ENCODE peak calls at places on chromosome 14, in nine cellular contexts. One of them, this sample, is unnamed.

GRCh38 chr14:35878272-35879140 is 52.4 kb downstream of the BRMS1L start:
- DNase-seq in HTR-8/SVneo: peak; percentile 75
- DNase-seq in GM10248: no peak
- DNase-seq in T-cell: no peak
- DNase-seq in foreskin fibroblast: peak; percentile 87
- DNase-seq in naive thymus-derived CD8-positive, alpha-beta T cell: no peak
- DNase-seq in ovary: peak; percentile 31
- DNase-seq in mucosa of gallbladder: peak; percentile 49
- DNase-seq in anterior cingulate cortex: no peak
- DNase-seq in this sample: peak; percentile 63

GRCh38 chr14:89201645-89202044 is 215.4 kb downstream of the FOXN3 start:
- DNase-seq in naive thymus-derived CD8-positive, alpha-beta T cell: no peak
- DNase-seq in T-cell: no peak
- DNase-seq in mucosa of gallbladder: no peak
- DNase-seq in ovary: no peak
- DNase-seq in HTR-8/SVneo: no peak
- DNase-seq in foreskin fibroblast: no peak
- DNase-seq in GM10248: no peak
- DNase-seq in anterior cingulate cortex: no peak
- DNase-seq in this sample: peak; percentile 23

GRCh38 chr14:23933706-23934105 is 19.9 kb upstream of the DHRS4 start:
- DNase-seq in T-cell: no peak
- DNase-seq in anterior cingulate cortex: no peak
- DNase-seq in mucosa of gallbladder: no peak
- DNase-seq in HTR-8/SVneo: no peak
- DNase-seq in ovary: no peak
- DNase-seq in naive thymus-derived CD8-positive, alpha-beta T cell: no peak
- DNase-seq in foreskin fibroblast: no peak
- DNase-seq in GM10248: no peak
- DNase-seq in this sample: no peak

GRCh38 chr14:51041853-51042252 is 53.1 kb downstream of the TRIM9 start:
- DNase-seq in mucosa of gallbladder: no peak
- DNase-seq in GM10248: no peak
- DNase-seq in HTR-8/SVneo: no peak
- DNase-seq in ovary: no peak
- DNase-seq in anterior cingulate cortex: no peak
- DNase-seq in T-cell: no peak
- DNase-seq in foreskin fibroblast: no peak
- DNase-seq in naive thymus-derived CD8-positive, alpha-beta T cell: no peak
- DNase-seq in this sample: no peak

GRCh38 chr14:87231336-87232026 is 761.5 kb downstream of the GALC start:
- DNase-seq in GM10248: no peak
- DNase-seq in ovary: no peak
- DNase-seq in T-cell: no peak
- DNase-seq in mucosa of gallbladder: no peak
- DNase-seq in naive thymus-derived CD8-positive, alpha-beta T cell: no peak
- DNase-seq in foreskin fibroblast: no peak
- DNase-seq in HTR-8/SVneo: no peak
- DNase-seq in anterior cingulate cortex: no peak
- DNase-seq in this sample: no peak

GRCh38 chr14:99224116-99224910 is 47.7 kb downstream of the BCL11B start:
- DNase-seq in T-cell: no peak
- DNase-seq in anterior cingulate cortex: no peak
- DNase-seq in ovary: no peak
- DNase-seq in mucosa of gallbladder: no peak
- DNase-seq in HTR-8/SVneo: no peak
- DNase-seq in GM10248: no peak
- DNase-seq in foreskin fibroblast: no peak
- DNase-seq in naive thymus-derived CD8-positive, alpha-beta T cell: no peak
- DNase-seq in this sample: no peak

GRCh38 chr14:67646136-67646535 is 26.4 kb downstream of the ARG2 start:
- DNase-seq in naive thymus-derived CD8-positive, alpha-beta T cell: no peak
- DNase-seq in anterior cingulate cortex: no peak
- DNase-seq in foreskin fibroblast: no peak
- DNase-seq in HTR-8/SVneo: no peak
- DNase-seq in GM10248: no peak
- DNase-seq in T-cell: no peak
- DNase-seq in mucosa of gallbladder: no peak
- DNase-seq in ovary: no peak
- DNase-seq in this sample: no peak

GRCh38 chr14:20512139-20512905 is 7.0 kb downstream of the RNASE10 start:
- DNase-seq in foreskin fibroblast: no peak
- DNase-seq in naive thymus-derived CD8-positive, alpha-beta T cell: no peak
- DNase-seq in GM10248: no peak
- DNase-seq in HTR-8/SVneo: no peak
- DNase-seq in anterior cingulate cortex: no peak
- DNase-seq in ovary: no peak
- DNase-seq in T-cell: no peak
- DNase-seq in mucosa of gallbladder: no peak
- DNase-seq in this sample: no peak

GRCh38 chr14:63730659-63731058 is 2.8 kb upstream of the SGPP1 start:
- DNase-seq in anterior cingulate cortex: no peak
- DNase-seq in mucosa of gallbladder: no peak
- DNase-seq in T-cell: no peak
- DNase-seq in naive thymus-derived CD8-positive, alpha-beta T cell: no peak
- DNase-seq in ovary: no peak
- DNase-seq in GM10248: no peak
- DNase-seq in foreskin fibroblast: no peak
- DNase-seq in HTR-8/SVneo: no peak
- DNase-seq in this sample: no peak

GRCh38 chr14:92952497-92953298 is 29.7 kb downstream of the CHGA start:
- DNase-seq in HTR-8/SVneo: no peak
- DNase-seq in GM10248: no peak
- DNase-seq in foreskin fibroblast: no peak
- DNase-seq in anterior cingulate cortex: peak; percentile 49
- DNase-seq in naive thymus-derived CD8-positive, alpha-beta T cell: no peak
- DNase-seq in mucosa of gallbladder: no peak
- DNase-seq in T-cell: no peak
- DNase-seq in ovary: no peak
- DNase-seq in this sample: no peak

GRCh38 chr14:50943943-50944646 is at the start of gene PYGL:
- DNase-seq in naive thymus-derived CD8-positive, alpha-beta T cell: peak; percentile 21
- DNase-seq in GM10248: peak; percentile 62
- DNase-seq in mucosa of gallbladder: peak; percentile 54
- DNase-seq in anterior cingulate cortex: no peak
- DNase-seq in ovary: peak; percentile 75
- DNase-seq in HTR-8/SVneo: peak; percentile 60
- DNase-seq in foreskin fibroblast: peak; percentile 66
- DNase-seq in T-cell: peak; percentile 3
- DNase-seq in this sample: peak; percentile 63

GRCh38 chr14:104694991-104695659 is 5.7 kb downstream of the INF2 start:
- DNase-seq in foreskin fibroblast: no peak
- DNase-seq in ovary: no peak
- DNase-seq in anterior cingulate cortex: no peak
- DNase-seq in naive thymus-derived CD8-positive, alpha-beta T cell: peak; percentile 63
- DNase-seq in GM10248: no peak
- DNase-seq in mucosa of gallbladder: no peak
- DNase-seq in HTR-8/SVneo: no peak
- DNase-seq in T-cell: peak; percentile 33
- DNase-seq in this sample: no peak

GRCh38 chr14:29242755-29243340 is 476.3 kb downstream of the FOXG1 start:
- DNase-seq in foreskin fibroblast: peak; percentile 37
- DNase-seq in GM10248: no peak
- DNase-seq in T-cell: no peak
- DNase-seq in HTR-8/SVneo: no peak
- DNase-seq in mucosa of gallbladder: peak; percentile 20
- DNase-seq in anterior cingulate cortex: no peak
- DNase-seq in ovary: no peak
- DNase-seq in naive thymus-derived CD8-positive, alpha-beta T cell: no peak
- DNase-seq in this sample: no peak

GRCh38 chr14:51211149-51211548 is 28.9 kb upstream of the TMX1 start:
- DNase-seq in foreskin fibroblast: peak; percentile 17
- DNase-seq in naive thymus-derived CD8-positive, alpha-beta T cell: no peak
- DNase-seq in anterior cingulate cortex: no peak
- DNase-seq in T-cell: no peak
- DNase-seq in GM10248: no peak
- DNase-seq in ovary: no peak
- DNase-seq in mucosa of gallbladder: no peak
- DNase-seq in HTR-8/SVneo: no peak
- DNase-seq in this sample: peak; percentile 61

GRCh38 chr14:102939820-102940561 is 17.5 kb downstream of the AMN start:
- DNase-seq in naive thymus-derived CD8-positive, alpha-beta T cell: no peak
- DNase-seq in ovary: no peak
- DNase-seq in mucosa of gallbladder: peak; percentile 62
- DNase-seq in foreskin fibroblast: no peak
- DNase-seq in T-cell: no peak
- DNase-seq in HTR-8/SVneo: no peak
- DNase-seq in anterior cingulate cortex: no peak
- DNase-seq in GM10248: no peak
- DNase-seq in this sample: no peak

GRCh38 chr14:59251811-59252771 is 63.6 kb downstream of the DAAM1 start:
- DNase-seq in HTR-8/SVneo: peak; percentile 87
- DNase-seq in foreskin fibroblast: no peak
- DNase-seq in anterior cingulate cortex: no peak
- DNase-seq in GM10248: no peak
- DNase-seq in mucosa of gallbladder: no peak
- DNase-seq in T-cell: no peak
- DNase-seq in naive thymus-derived CD8-positive, alpha-beta T cell: no peak
- DNase-seq in ovary: no peak
- DNase-seq in this sample: no peak

GRCh38 chr14:22070119-22070982 is 396.7 kb upstream of the OR4E1 start:
- DNase-seq in mucosa of gallbladder: no peak
- DNase-seq in T-cell: peak; percentile 36
- DNase-seq in anterior cingulate cortex: no peak
- DNase-seq in GM10248: no peak
- DNase-seq in HTR-8/SVneo: no peak
- DNase-seq in foreskin fibroblast: no peak
- DNase-seq in naive thymus-derived CD8-positive, alpha-beta T cell: peak; percentile 44
- DNase-seq in ovary: no peak
- DNase-seq in this sample: peak; percentile 2

GRCh38 chr14:26281280-26281998 is 316.4 kb downstream of the NOVA1 start:
- DNase-seq in T-cell: no peak
- DNase-seq in mucosa of gallbladder: no peak
- DNase-seq in anterior cingulate cortex: no peak
- DNase-seq in GM10248: no peak
- DNase-seq in HTR-8/SVneo: no peak
- DNase-seq in foreskin fibroblast: peak; percentile 4
- DNase-seq in ovary: no peak
- DNase-seq in naive thymus-derived CD8-positive, alpha-beta T cell: no peak
- DNase-seq in this sample: no peak

GRCh38 chr14:91067186-91067585 is 6.7 kb upstream of the RPS6KA5 start:
- DNase-seq in HTR-8/SVneo: no peak
- DNase-seq in T-cell: no peak
- DNase-seq in naive thymus-derived CD8-positive, alpha-beta T cell: peak; percentile 32
- DNase-seq in mucosa of gallbladder: no peak
- DNase-seq in ovary: no peak
- DNase-seq in foreskin fibroblast: no peak
- DNase-seq in anterior cingulate cortex: no peak
- DNase-seq in GM10248: no peak
- DNase-seq in this sample: no peak

GRCh38 chr14:71554959-71555612 is 377.1 kb upstream of the RGS6 start:
- DNase-seq in naive thymus-derived CD8-positive, alpha-beta T cell: no peak
- DNase-seq in HTR-8/SVneo: no peak
- DNase-seq in ovary: no peak
- DNase-seq in mucosa of gallbladder: no peak
- DNase-seq in T-cell: no peak
- DNase-seq in foreskin fibroblast: no peak
- DNase-seq in GM10248: no peak
- DNase-seq in anterior cingulate cortex: no peak
- DNase-seq in this sample: no peak

GRCh38 chr14:52266179-52266578 is 1.3 kb upstream of the PTGDR start:
- DNase-seq in HTR-8/SVneo: no peak
- DNase-seq in mucosa of gallbladder: no peak
- DNase-seq in anterior cingulate cortex: no peak
- DNase-seq in GM10248: no peak
- DNase-seq in ovary: no peak
- DNase-seq in foreskin fibroblast: no peak
- DNase-seq in naive thymus-derived CD8-positive, alpha-beta T cell: no peak
- DNase-seq in T-cell: no peak
- DNase-seq in this sample: no peak

GRCh38 chr14:92937229-92937937 is 14.4 kb downstream of the CHGA start:
- DNase-seq in GM10248: no peak
- DNase-seq in T-cell: no peak
- DNase-seq in anterior cingulate cortex: no peak
- DNase-seq in HTR-8/SVneo: no peak
- DNase-seq in ovary: no peak
- DNase-seq in foreskin fibroblast: no peak
- DNase-seq in mucosa of gallbladder: no peak
- DNase-seq in naive thymus-derived CD8-positive, alpha-beta T cell: no peak
- DNase-seq in this sample: no peak

GRCh38 chr14:20692111-20692751 is 3.7 kb downstream of the ANG start:
- DNase-seq in mucosa of gallbladder: no peak
- DNase-seq in naive thymus-derived CD8-positive, alpha-beta T cell: no peak
- DNase-seq in HTR-8/SVneo: no peak
- DNase-seq in foreskin fibroblast: no peak
- DNase-seq in anterior cingulate cortex: no peak
- DNase-seq in GM10248: no peak
- DNase-seq in ovary: no peak
- DNase-seq in T-cell: no peak
- DNase-seq in this sample: no peak

GRCh38 chr14:100955201-100955600 is 51.7 kb upstream of the RTL1 start:
- DNase-seq in HTR-8/SVneo: no peak
- DNase-seq in mucosa of gallbladder: no peak
- DNase-seq in naive thymus-derived CD8-positive, alpha-beta T cell: no peak
- DNase-seq in anterior cingulate cortex: no peak
- DNase-seq in foreskin fibroblast: peak; percentile 41
- DNase-seq in ovary: no peak
- DNase-seq in T-cell: no peak
- DNase-seq in GM10248: no peak
- DNase-seq in this sample: no peak

GRCh38 chr14:35404246-35404495 is 378 bp downstream of the NFKBIA start:
- DNase-seq in naive thymus-derived CD8-positive, alpha-beta T cell: no peak
- DNase-seq in anterior cingulate cortex: no peak
- DNase-seq in GM10248: no peak
- DNase-seq in mucosa of gallbladder: no peak
- DNase-seq in ovary: no peak
- DNase-seq in HTR-8/SVneo: no peak
- DNase-seq in foreskin fibroblast: no peak
- DNase-seq in T-cell: no peak
- DNase-seq in this sample: no peak

GRCh38 chr14:69005432-69006148 is 26.5 kb upstream of the ACTN1 start:
- DNase-seq in T-cell: no peak
- DNase-seq in anterior cingulate cortex: no peak
- DNase-seq in naive thymus-derived CD8-positive, alpha-beta T cell: no peak
- DNase-seq in HTR-8/SVneo: peak; percentile 99
- DNase-seq in GM10248: no peak
- DNase-seq in foreskin fibroblast: peak; percentile 83
- DNase-seq in ovary: peak; percentile 36
- DNase-seq in mucosa of gallbladder: peak; percentile 68
- DNase-seq in this sample: peak; percentile 69

GRCh38 chr14:24277606-24278321 is 6.4 kb upstream of the RABGGTA start:
- DNase-seq in anterior cingulate cortex: no peak
- DNase-seq in foreskin fibroblast: no peak
- DNase-seq in mucosa of gallbladder: peak; percentile 29
- DNase-seq in GM10248: no peak
- DNase-seq in HTR-8/SVneo: no peak
- DNase-seq in T-cell: no peak
- DNase-seq in naive thymus-derived CD8-positive, alpha-beta T cell: no peak
- DNase-seq in ovary: no peak
- DNase-seq in this sample: no peak

GRCh38 chr14:82854131-82854530 is 1320.5 kb upstream of the SEL1L start:
- DNase-seq in naive thymus-derived CD8-positive, alpha-beta T cell: no peak
- DNase-seq in HTR-8/SVneo: no peak
- DNase-seq in ovary: no peak
- DNase-seq in GM10248: no peak
- DNase-seq in anterior cingulate cortex: no peak
- DNase-seq in foreskin fibroblast: no peak
- DNase-seq in mucosa of gallbladder: no peak
- DNase-seq in T-cell: no peak
- DNase-seq in this sample: no peak